ENCODE peak calls at places on chromosomes 2 and 18, in five cellular contexts. One of them, this sample, is unnamed.

GRCh38 chr18:56475250-56475649 is 163.1 kb downstream of the TXNL1 start:
- DNase-seq in NCI-H2081: no peak
- DNase-seq in hypothalamus: no peak
- DNase-seq in DMS 273 treated with DMSO at 0.1 percent for 48 hours: no peak
- DNase-seq in GM06990: no peak
- DNase-seq in this sample: no peak

GRCh38 chr18:46623541-46623940 is 33.5 kb downstream of the LOXHD1 start:
- DNase-seq in DMS 273 treated with DMSO at 0.1 percent for 48 hours: no peak
- DNase-seq in GM06990: peak
- DNase-seq in hypothalamus: no peak
- DNase-seq in NCI-H2081: no peak
- DNase-seq in this sample: no peak

GRCh38 chr2:37886745-37887144 is 38.3 kb upstream of the RMDN2 start:
- DNase-seq in NCI-H2081: no peak
- DNase-seq in GM06990: no peak
- DNase-seq in DMS 273 treated with DMSO at 0.1 percent for 48 hours: no peak
- DNase-seq in hypothalamus: no peak
- DNase-seq in this sample: no peak

GRCh38 chr2:190841707-190842505 is 38.7 kb upstream of the GLS start:
- DNase-seq in NCI-H2081: no peak
- DNase-seq in DMS 273 treated with DMSO at 0.1 percent for 48 hours: no peak
- DNase-seq in GM06990: no peak
- DNase-seq in hypothalamus: no peak
- DNase-seq in this sample: peak

GRCh38 chr18:5630057-5630765 is 86.4 kb upstream of the EPB41L3 start:
- DNase-seq in hypothalamus: peak
- DNase-seq in NCI-H2081: peak
- DNase-seq in GM06990: peak
- DNase-seq in DMS 273 treated with DMSO at 0.1 percent for 48 hours: peak
- DNase-seq in this sample: peak

GRCh38 chr2:202555354-202555753 is 79.4 kb upstream of the FAM117B start:
- DNase-seq in hypothalamus: no peak
- DNase-seq in NCI-H2081: no peak
- DNase-seq in DMS 273 treated with DMSO at 0.1 percent for 48 hours: no peak
- DNase-seq in GM06990: no peak
- DNase-seq in this sample: no peak

GRCh38 chr2:69387770-69388481 is 899 bp upstream of the GFPT1 start:
- DNase-seq in GM06990: no peak
- DNase-seq in hypothalamus: no peak
- DNase-seq in DMS 273 treated with DMSO at 0.1 percent for 48 hours: no peak
- DNase-seq in NCI-H2081: no peak
- DNase-seq in this sample: no peak

GRCh38 chr2:31193066-31193396 is 24.3 kb downstream of the CAPN14 start:
- DNase-seq in NCI-H2081: no peak
- DNase-seq in DMS 273 treated with DMSO at 0.1 percent for 48 hours: no peak
- DNase-seq in hypothalamus: no peak
- DNase-seq in GM06990: no peak
- DNase-seq in this sample: no peak

GRCh38 chr2:232537499-232537898 is 2.0 kb upstream of the CHRNG start:
- DNase-seq in DMS 273 treated with DMSO at 0.1 percent for 48 hours: no peak
- DNase-seq in hypothalamus: no peak
- DNase-seq in NCI-H2081: no peak
- DNase-seq in GM06990: no peak
- DNase-seq in this sample: no peak

GRCh38 chr2:220279840-220280239 is 652.4 kb downstream of the SLC4A3 start:
- DNase-seq in GM06990: no peak
- DNase-seq in NCI-H2081: no peak
- DNase-seq in DMS 273 treated with DMSO at 0.1 percent for 48 hours: no peak
- DNase-seq in hypothalamus: no peak
- DNase-seq in this sample: no peak

GRCh38 chr2:12819098-12819465 is 102.3 kb downstream of the TRIB2 start:
- DNase-seq in NCI-H2081: no peak
- DNase-seq in hypothalamus: no peak
- DNase-seq in DMS 273 treated with DMSO at 0.1 percent for 48 hours: no peak
- DNase-seq in GM06990: no peak
- DNase-seq in this sample: no peak